ENCODE peak calls at places on chromosomes 13 and 19, in six cellular contexts. One of them, this sample, is unnamed.

GRCh38 chr13:24629320-24629719 is 50.9 kb upstream of the ATP12A start:
- DNase-seq in GM12891: no peak
- DNase-seq in H1: no peak
- DNase-seq in GM12878: no peak
- DNase-seq in K562: no peak
- DNase-seq in HepG2: no peak
- DNase-seq in this sample: no peak

GRCh38 chr13:113904411-113904810 is 40.5 kb upstream of the GAS6 start:
- DNase-seq in GM12891: no peak
- DNase-seq in H1: peak; percentile 72
- DNase-seq in HepG2: peak; percentile 25
- DNase-seq in K562: no peak
- DNase-seq in GM12878: no peak
- DNase-seq in this sample: no peak

GRCh38 chr13:103140001-103140671 is 73.9 kb upstream of the SLC10A2 start:
- DNase-seq in GM12891: peak; percentile 20
- DNase-seq in K562: peak; percentile 6
- DNase-seq in H1: no peak
- DNase-seq in HepG2: peak; percentile 12
- DNase-seq in GM12878: peak; percentile 52
- DNase-seq in this sample: no peak

GRCh38 chr13:94860981-94861407 is 148.6 kb upstream of the SOX21 start:
- DNase-seq in K562: no peak
- DNase-seq in GM12891: no peak
- DNase-seq in GM12878: no peak
- DNase-seq in HepG2: no peak
- DNase-seq in H1: no peak
- DNase-seq in this sample: no peak

GRCh38 chr13:109297628-109298027 is 488.8 kb downstream of the IRS2 start:
- DNase-seq in K562: no peak
- DNase-seq in GM12878: no peak
- DNase-seq in HepG2: no peak
- DNase-seq in GM12891: no peak
- DNase-seq in H1: no peak
- DNase-seq in this sample: no peak

GRCh38 chr19:917323-918151 is at the start of gene KISS1R:
- DNase-seq in HepG2: peak; percentile 71
- DNase-seq in GM12878: no peak
- DNase-seq in K562: peak; percentile 66
- DNase-seq in GM12891: no peak
- DNase-seq in H1: peak; percentile 91
- DNase-seq in this sample: peak; percentile 50

GRCh38 chr13:23692816-23693215 is 122.6 kb downstream of the TNFRSF19 start:
- DNase-seq in HepG2: no peak
- DNase-seq in GM12891: no peak
- DNase-seq in GM12878: no peak
- DNase-seq in K562: no peak
- DNase-seq in H1: no peak
- DNase-seq in this sample: no peak

GRCh38 chr13:31962661-31963345 is 68.8 kb upstream of the FRY start:
- DNase-seq in GM12878: no peak
- DNase-seq in GM12891: no peak
- DNase-seq in K562: no peak
- DNase-seq in H1: no peak
- DNase-seq in HepG2: peak; percentile 29
- DNase-seq in this sample: no peak

GRCh38 chr19:510606-511100 is 3.4 kb downstream of the TPGS1 start:
- DNase-seq in GM12891: peak; percentile 84
- DNase-seq in GM12878: peak; percentile 57
- DNase-seq in HepG2: peak; percentile 82
- DNase-seq in H1: peak; percentile 98
- DNase-seq in K562: peak; percentile 71
- DNase-seq in this sample: peak; percentile 86

GRCh38 chr13:77345150-77345780 is 18.4 kb upstream of the MYCBP2 start:
- DNase-seq in H1: no peak
- DNase-seq in HepG2: no peak
- DNase-seq in GM12891: no peak
- DNase-seq in GM12878: no peak
- DNase-seq in K562: no peak
- DNase-seq in this sample: no peak

GRCh38 chr13:45132384-45133064 is 12.2 kb downstream of the GTF2F2 start:
- DNase-seq in K562: no peak
- DNase-seq in HepG2: no peak
- DNase-seq in H1: no peak
- DNase-seq in GM12891: no peak
- DNase-seq in GM12878: peak; percentile 19
- DNase-seq in this sample: no peak

DNA sequence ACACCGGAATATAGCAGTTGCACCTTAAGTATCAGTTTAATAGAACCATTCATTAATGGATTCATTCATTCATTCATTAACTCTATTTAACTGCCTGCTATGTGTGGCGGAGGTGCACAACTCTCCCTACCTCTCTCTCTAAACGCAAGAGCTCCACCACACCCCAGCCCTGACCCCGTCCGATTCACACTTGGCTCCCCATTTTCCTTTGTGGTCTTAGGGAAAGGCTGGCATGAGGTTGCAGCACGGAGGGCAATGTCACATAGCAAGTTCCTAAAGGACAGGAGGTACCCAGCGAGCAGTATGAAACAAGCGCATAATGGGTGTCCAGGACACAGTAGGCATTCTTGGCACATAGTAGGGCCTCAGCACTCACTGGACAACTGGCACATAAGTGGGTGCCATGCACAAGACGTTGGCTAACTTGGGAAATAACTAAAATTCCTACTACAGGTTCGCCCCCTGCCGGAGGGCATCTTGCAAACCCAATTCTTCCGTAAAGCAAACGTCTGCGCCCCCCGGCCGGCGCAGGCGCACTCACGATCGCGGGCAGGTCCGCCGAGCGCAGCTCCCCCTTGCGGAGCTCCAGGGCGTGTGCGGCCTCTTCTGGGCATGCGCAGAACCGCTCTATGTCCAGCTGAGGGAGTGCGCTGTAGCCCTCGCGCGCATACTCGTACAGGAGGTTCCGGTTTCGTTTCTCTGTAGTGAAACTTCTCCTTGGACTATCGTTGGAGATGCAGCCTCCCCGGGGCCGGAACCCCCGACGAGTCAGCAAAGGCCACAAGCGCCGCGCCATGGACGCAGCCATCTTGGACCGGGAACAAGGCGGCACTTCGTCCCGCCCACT is at the start of gene SARS2:
- DNase-seq in H1: peak; percentile 96
- DNase-seq in HepG2: peak; percentile 89
- DNase-seq in K562: peak; percentile 99
- DNase-seq in GM12891: peak; percentile 90
- DNase-seq in GM12878: peak; percentile 79
- DNase-seq in this sample: peak; percentile 87
- TF ChIP-seq POLR2A in H1: peak; percentile 99
- TF ChIP-seq POLR2A in HepG2: no peak
- TF ChIP-seq POLR2A in K562: peak; percentile 96
- TF ChIP-seq POLR2A in GM12891: no peak
- TF ChIP-seq POLR2A in GM12878: peak; percentile 86
- TF ChIP-seq POLR2A in this sample: peak; percentile 88

GRCh38 chr19:40920300-40921004 is 38.4 kb upstream of the CYP2A7 start:
- DNase-seq in H1: no peak
- DNase-seq in GM12891: no peak
- DNase-seq in HepG2: no peak
- DNase-seq in GM12878: no peak
- DNase-seq in K562: no peak
- DNase-seq in this sample: no peak
- TF ChIP-seq POLR2AphosphoS5 in H1: no peak
- TF ChIP-seq POLR2AphosphoS5 in GM12891: no peak
- TF ChIP-seq POLR2AphosphoS5 in HepG2: no peak
- TF ChIP-seq POLR2AphosphoS5 in GM12878: no peak
- TF ChIP-seq POLR2AphosphoS5 in K562: no peak
- TF ChIP-seq POLR2AphosphoS5 in this sample: no peak

GRCh38 chr19:5586300-5587070 is 18.7 kb upstream of the TINCR start:
- DNase-seq in K562: no peak
- DNase-seq in GM12891: no peak
- DNase-seq in H1: no peak
- DNase-seq in GM12878: no peak
- DNase-seq in HepG2: no peak
- DNase-seq in this sample: no peak
- TF ChIP-seq TAF1 in K562: no peak
- TF ChIP-seq TAF1 in GM12891: no peak
- TF ChIP-seq TAF1 in H1: no peak
- TF ChIP-seq TAF1 in GM12878: no peak
- TF ChIP-seq TAF1 in HepG2: no peak
- TF ChIP-seq TAF1 in this sample: no peak

GRCh38 chr13:50388481-50388880 is 373.2 kb downstream of the KCNRG start:
- DNase-seq in GM12891: no peak
- DNase-seq in K562: no peak
- DNase-seq in H1: no peak
- DNase-seq in HepG2: no peak
- DNase-seq in GM12878: no peak
- DNase-seq in this sample: no peak

GRCh38 chr13:50389726-50390125 is 374.5 kb downstream of the KCNRG start:
- DNase-seq in HepG2: no peak
- DNase-seq in H1: no peak
- DNase-seq in K562: no peak
- DNase-seq in GM12891: no peak
- DNase-seq in GM12878: no peak
- DNase-seq in this sample: no peak

GRCh38 chr13:50386527-50387123 is 371.4 kb downstream of the KCNRG start:
- DNase-seq in GM12878: no peak
- DNase-seq in GM12891: no peak
- DNase-seq in H1: no peak
- DNase-seq in K562: no peak
- DNase-seq in HepG2: no peak
- DNase-seq in this sample: no peak

GRCh38 chr13:50384724-50385123 is 369.5 kb downstream of the KCNRG start:
- DNase-seq in K562: no peak
- DNase-seq in GM12878: no peak
- DNase-seq in H1: no peak
- DNase-seq in HepG2: no peak
- DNase-seq in GM12891: no peak
- DNase-seq in this sample: no peak

DNA sequence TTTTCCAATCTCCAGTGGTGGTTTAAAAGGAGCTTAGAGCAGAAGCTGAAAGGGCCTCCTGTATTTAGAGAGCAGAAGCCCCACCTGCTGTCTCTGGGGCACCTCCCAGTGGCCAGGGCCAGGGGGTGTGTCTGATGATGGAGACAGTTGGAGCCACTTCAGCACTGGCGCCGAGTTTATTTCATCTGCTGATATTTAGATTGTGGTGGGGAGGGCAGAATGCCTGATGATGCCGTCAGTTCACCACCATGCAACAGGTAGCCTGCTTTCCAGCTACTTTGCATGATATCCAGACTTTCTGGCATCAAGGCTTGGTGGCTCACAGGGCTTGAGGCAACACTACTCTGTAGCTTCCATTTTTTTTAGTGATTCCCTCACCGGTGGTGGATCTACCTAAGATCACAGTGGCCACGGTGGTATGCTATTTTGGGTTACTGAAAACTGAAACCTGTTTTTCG is 371.9 kb downstream of the KCNRG start:
- DNase-seq in H1: peak; percentile 54
- DNase-seq in HepG2: peak; percentile 25
- DNase-seq in K562: peak; percentile 25
- DNase-seq in GM12878: no peak
- DNase-seq in GM12891: no peak
- DNase-seq in this sample: no peak
- TF ChIP-seq POLR2A in H1: no peak
- TF ChIP-seq POLR2A in HepG2: no peak
- TF ChIP-seq POLR2A in K562: no peak
- TF ChIP-seq POLR2A in GM12878: no peak
- TF ChIP-seq POLR2A in GM12891: no peak
- TF ChIP-seq POLR2A in this sample: no peak

DNA sequence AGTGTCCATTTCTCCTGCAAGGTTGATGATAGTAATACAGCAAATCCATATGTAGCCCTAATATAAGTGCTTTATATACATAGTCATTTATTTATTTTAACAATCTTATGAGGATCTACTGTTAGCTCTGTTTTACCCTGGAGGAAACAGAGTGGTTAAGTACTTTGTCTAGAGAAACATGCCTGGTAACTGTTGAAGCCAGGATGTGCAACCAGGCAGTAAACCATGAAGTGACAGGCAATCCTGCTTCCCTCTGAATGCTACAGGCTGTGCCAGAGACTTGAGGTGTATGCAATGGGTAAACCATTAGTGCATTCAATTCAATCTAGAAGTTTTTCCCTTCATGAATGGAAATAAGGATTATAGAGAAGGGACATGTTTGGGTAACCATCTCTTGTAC is 911.0 kb downstream of the PCDH17 start:
- DNase-seq in K562: no peak
- DNase-seq in GM12891: no peak
- DNase-seq in H1: no peak
- DNase-seq in HepG2: no peak
- DNase-seq in GM12878: no peak
- DNase-seq in this sample: no peak
- TF ChIP-seq POLR2AphosphoS5 in K562: no peak
- TF ChIP-seq POLR2AphosphoS5 in GM12891: no peak
- TF ChIP-seq POLR2AphosphoS5 in H1: no peak
- TF ChIP-seq POLR2AphosphoS5 in HepG2: no peak
- TF ChIP-seq POLR2AphosphoS5 in GM12878: no peak
- TF ChIP-seq POLR2AphosphoS5 in this sample: no peak

This sample was measured in GM12892.